ENCODE peak calls at places on chromosomes 6 and 20, in nine cellular contexts. C is HCT116, D is K562, N is body of pancreas, B is uterus, H is IMR-90, I is transverse colon, Y is prostate gland, L is esophagus squamous epithelium. O is an unnamed sample.

GRCh38 chr20:52104546-52105044 is 87.0 kb downstream of the ZFP64 start:
- DNase-seq in H (peak), Y (no peak), I (no peak), N (no peak), C (no peak), L (no peak), D (no peak), B (no peak), O (peak)

GRCh38 chr6:46221221-46221793 is 50.5 kb upstream of the ENPP5 start:
- DNase-seq in C (peak), H (peak), L (no peak), D (peak), N (no peak), Y (no peak), I (no peak), B (no peak), O (peak)

GRCh38 chr6:149425224-149425623 is 25.2 kb downstream of the SUMO4 start:
- DNase-seq in C (no peak), B (no peak), N (no peak), H (no peak), L (no peak), Y (no peak), I (no peak), D (no peak), O (no peak)

GRCh38 chr20:38343107-38343797 is 3.0 kb upstream of the LBP start:
- DNase-seq in D (peak), H (peak), C (no peak), B (peak), I (peak), L (no peak), Y (peak), N (peak), O (no peak)

GRCh38 chr6:56714982-56715456 is 72.3 kb upstream of the DST start:
- DNase-seq in B (no peak), N (no peak), I (no peak), Y (no peak), H (peak), D (no peak), C (peak), L (no peak), O (peak)

GRCh38 chr6:130776287-130776925 is 50.8 kb upstream of the SMLR1 start:
- DNase-seq in H (no peak), C (no peak), N (no peak), Y (no peak), I (no peak), B (no peak), L (no peak), D (no peak), O (no peak)

GRCh38 chr20:62342910-62343309 is 24.2 kb downstream of the LAMA5 start:
- DNase-seq in D (no peak), I (no peak), B (no peak), H (peak), C (no peak), L (no peak), N (no peak), Y (no peak), O (no peak)

GRCh38 chr6:131067521-131067920 is 4.5 kb upstream of the EPB41L2 start:
- DNase-seq in H (no peak), N (no peak), I (no peak), Y (no peak), L (no peak), D (no peak), B (no peak), C (no peak), O (no peak)

GRCh38 chr20:50348118-50348517 is 157.5 kb downstream of the CEBPB start:
- DNase-seq in C (no peak), B (peak), N (peak), D (no peak), H (no peak), Y (peak), L (no peak), I (no peak), O (no peak)

GRCh38 chr6:42877695-42878094 is 1.7 kb upstream of the RPL7L1 start:
- DNase-seq in H (no peak), D (no peak), I (no peak), L (no peak), B (no peak), Y (no peak), N (no peak), C (no peak), O (no peak)

GRCh38 chr6:13648850-13649249 is 33.7 kb downstream of the NOL7 start:
- DNase-seq in C (no peak), B (no peak), H (no peak), N (no peak), L (no peak), D (no peak), Y (no peak), I (no peak), O (no peak)

GRCh38 chr6:21164768-21165326 is 428.7 kb upstream of the SOX4 start:
- DNase-seq in Y (no peak), B (no peak), H (peak), D (no peak), L (no peak), N (no peak), C (peak), I (no peak), O (no peak)

GRCh38 chr20:48406462-48407235 is 421.1 kb downstream of the PREX1 start:
- DNase-seq in B (no peak), I (no peak), Y (no peak), L (no peak), N (peak), C (no peak), D (no peak), H (no peak), O (no peak)

GRCh38 chr6:14001329-14002012 is 76.7 kb downstream of the RNF182 start:
- DNase-seq in D (no peak), N (no peak), C (peak), I (no peak), Y (no peak), H (peak), L (no peak), B (peak), O (peak)

GRCh38 chr6:148617522-148617921 is 129.3 kb upstream of the UST start:
- DNase-seq in D (no peak), L (no peak), I (no peak), B (no peak), N (no peak), C (no peak), H (peak), Y (no peak), O (no peak)

GRCh38 chr6:1024587-1024986 is 287.3 kb upstream of the FOXQ1 start:
- DNase-seq in D (no peak), L (no peak), N (no peak), Y (peak), B (no peak), H (peak), C (no peak), I (peak), O (peak)

GRCh38 chr20:53934421-53935352 is 135.7 kb downstream of the BCAS1 start:
- DNase-seq in L (no peak), C (no peak), I (no peak), D (peak), B (peak), H (peak), Y (no peak), N (no peak), O (no peak)

GRCh38 chr6:76416821-76417605 is 344.6 kb upstream of the IMPG1 start:
- DNase-seq in H (no peak), Y (peak), D (no peak), C (no peak), I (peak), L (no peak), B (no peak), N (no peak), O (no peak)

GRCh38 chr6:151633517-151634335 is 139.9 kb downstream of the CCDC170 start:
- DNase-seq in I (no peak), L (no peak), Y (no peak), C (no peak), N (peak), D (no peak), H (no peak), B (no peak), O (no peak)

GRCh38 chr6:52233975-52234823 is 10.1 kb downstream of the IL17F start:
- DNase-seq in I (peak), B (no peak), Y (peak), L (no peak), N (peak), H (peak), D (peak), C (peak), O (peak)

GRCh38 chr6:39926668-39927067 is 7.6 kb downstream of the MOCS1 start:
- DNase-seq in I (no peak), Y (no peak), H (no peak), N (no peak), C (no peak), L (no peak), D (no peak), B (no peak), O (no peak)

GRCh38 chr20:49883246-49883802 is 32.0 kb downstream of the SPATA2 start:
- DNase-seq in I (no peak), D (no peak), L (no peak), N (no peak), B (no peak), H (no peak), Y (no peak), C (no peak), O (no peak)

GRCh38 chr20:40776702-40777457 is 87.8 kb upstream of the MAFB start:
- DNase-seq in N (no peak), H (no peak), C (no peak), I (no peak), D (no peak), L (no peak), B (no peak), Y (no peak), O (no peak)

GRCh38 chr6:1895721-1896120 is 286.0 kb downstream of the FOXC1 start:
- DNase-seq in I (no peak), L (no peak), C (no peak), Y (no peak), H (peak), D (no peak), B (no peak), N (no peak), O (no peak)

GRCh38 chr6:33746036-33746600 is 587 bp downstream of the IP6K3 start:
- DNase-seq in B (peak), Y (no peak), N (no peak), C (no peak), I (peak), L (no peak), H (peak), D (no peak), O (peak)

GRCh38 chr20:45788351-45788750 is 3.3 kb downstream of the WFDC3 start:
- DNase-seq in L (no peak), D (no peak), B (no peak), H (no peak), C (no peak), I (no peak), N (no peak), Y (no peak), O (no peak)

GRCh38 chr20:45792513-45793118 is 862 bp downstream of the DNTTIP1 start:
- DNase-seq in N (no peak), D (no peak), H (no peak), Y (no peak), C (no peak), B (no peak), L (no peak), I (no peak), O (no peak)

GRCh38 chr20:45796336-45797070 is 4.7 kb downstream of the DNTTIP1 start:
- DNase-seq in N (no peak), Y (no peak), H (no peak), C (no peak), D (no peak), B (no peak), L (no peak), I (no peak), O (no peak)

DNA sequence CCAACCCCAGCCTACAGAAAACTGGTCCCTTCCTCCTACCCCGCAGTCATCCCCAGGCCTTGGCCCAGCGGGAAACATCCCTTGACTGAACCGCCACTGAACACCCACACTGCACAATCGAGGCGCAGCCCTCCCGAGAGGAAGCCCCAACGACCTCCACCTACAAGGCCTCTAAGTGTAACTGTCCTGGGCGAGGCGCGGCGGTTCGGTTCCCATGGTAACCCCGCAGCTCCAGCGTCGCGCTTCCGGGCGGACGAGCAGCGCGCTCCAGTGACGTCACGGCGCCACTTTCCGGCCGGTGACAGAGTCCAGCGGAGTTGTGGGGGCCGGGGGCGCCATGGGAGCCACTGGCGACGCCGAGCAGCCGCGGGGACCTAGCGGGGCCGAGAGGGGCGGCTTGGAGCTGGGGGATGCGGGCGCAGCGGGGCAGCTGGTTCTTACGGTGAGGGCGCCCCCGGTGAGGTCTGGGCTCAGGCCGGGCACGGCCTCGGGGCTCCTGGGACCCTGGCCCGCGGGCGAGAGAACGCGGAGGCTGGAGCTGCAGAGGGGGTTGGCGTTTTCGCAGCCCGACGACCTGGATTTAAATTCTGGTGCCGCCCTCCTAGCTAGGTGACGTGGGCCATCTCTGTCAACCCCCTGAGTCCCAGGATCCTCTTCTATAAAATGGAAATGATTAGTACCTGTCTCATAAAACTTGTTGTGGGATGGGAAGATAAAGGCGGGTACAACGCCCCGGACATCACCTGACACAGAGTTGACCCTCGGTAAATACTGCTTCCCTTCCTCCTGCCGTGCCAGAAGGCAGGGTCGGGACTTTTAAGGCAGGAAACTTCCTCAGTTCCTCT is at the start of the genes DNTTIP1 and WFDC3:
- DNase-seq in N (peak), I (peak), H (peak), B (peak), C (peak), L (peak), Y (peak), D (peak), O (peak)
- TF ChIP-seq POLR2A in N (peak), I (peak), H (peak), B (peak), C (peak), L (no peak), Y (peak), D (peak), O (peak)

GRCh38 chr20:286508-286907 is 4.0 kb downstream of the C20orf96 start:
- DNase-seq in D (no peak), I (no peak), C (no peak), N (no peak), B (no peak), Y (no peak), L (no peak), H (no peak), O (no peak)

GRCh38 chr20:288956-289692 is 1.4 kb downstream of the C20orf96 start:
- DNase-seq in N (peak), H (no peak), B (no peak), L (no peak), Y (no peak), D (no peak), C (no peak), I (peak), O (no peak)

GRCh38 chr20:294602-295001 is 2.8 kb upstream of the ZCCHC3 start:
- DNase-seq in C (no peak), H (no peak), I (no peak), Y (no peak), D (no peak), N (no peak), B (no peak), L (no peak), O (no peak)

GRCh38 chr20:289693-290080 is 863 bp downstream of the C20orf96 start:
- DNase-seq in H (no peak), N (no peak), L (no peak), D (no peak), I (no peak), B (no peak), Y (no peak), C (no peak), O (peak)

GRCh38 chr20:290081-290831 is at the start of gene C20orf96:
- DNase-seq in L (peak), C (peak), N (peak), Y (peak), I (peak), H (peak), D (peak), B (peak), O (peak)
- TF ChIP-seq POLR2A in L (no peak), C (peak), N (peak), Y (peak), I (no peak), H (no peak), D (peak), B (no peak), O (no peak)

GRCh38 chr6:137171824-137172733 is 1.4 kb downstream of the IL22RA2 start:
- DNase-seq in H (no peak), Y (peak), L (no peak), I (no peak), N (peak), D (no peak), B (no peak), C (no peak), O (no peak)
- TF ChIP-seq POLR2A in H (no peak), Y (no peak), L (no peak), I (no peak), N (no peak), D (no peak), B (no peak), C (no peak), O (no peak)

GRCh38 chr6:12147557-12148316 is 135.6 kb downstream of the HIVEP1 start:
- DNase-seq in D (no peak), L (no peak), Y (no peak), B (no peak), I (no peak), H (peak), C (no peak), N (no peak), O (no peak)
- TF ChIP-seq POLR2A in D (no peak), L (no peak), Y (no peak), B (no peak), I (no peak), H (no peak), C (no peak), N (no peak), O (no peak)

GRCh38 chr20:33654680-33655161 is 7.4 kb upstream of the C20orf144 start:
- DNase-seq in N (peak), B (no peak), I (no peak), D (peak), C (no peak), H (no peak), L (no peak), Y (no peak), O (no peak)
- TF ChIP-seq POLR2A in N (no peak), B (no peak), I (no peak), D (peak), C (no peak), H (no peak), L (no peak), Y (no peak), O (no peak)

DNA sequence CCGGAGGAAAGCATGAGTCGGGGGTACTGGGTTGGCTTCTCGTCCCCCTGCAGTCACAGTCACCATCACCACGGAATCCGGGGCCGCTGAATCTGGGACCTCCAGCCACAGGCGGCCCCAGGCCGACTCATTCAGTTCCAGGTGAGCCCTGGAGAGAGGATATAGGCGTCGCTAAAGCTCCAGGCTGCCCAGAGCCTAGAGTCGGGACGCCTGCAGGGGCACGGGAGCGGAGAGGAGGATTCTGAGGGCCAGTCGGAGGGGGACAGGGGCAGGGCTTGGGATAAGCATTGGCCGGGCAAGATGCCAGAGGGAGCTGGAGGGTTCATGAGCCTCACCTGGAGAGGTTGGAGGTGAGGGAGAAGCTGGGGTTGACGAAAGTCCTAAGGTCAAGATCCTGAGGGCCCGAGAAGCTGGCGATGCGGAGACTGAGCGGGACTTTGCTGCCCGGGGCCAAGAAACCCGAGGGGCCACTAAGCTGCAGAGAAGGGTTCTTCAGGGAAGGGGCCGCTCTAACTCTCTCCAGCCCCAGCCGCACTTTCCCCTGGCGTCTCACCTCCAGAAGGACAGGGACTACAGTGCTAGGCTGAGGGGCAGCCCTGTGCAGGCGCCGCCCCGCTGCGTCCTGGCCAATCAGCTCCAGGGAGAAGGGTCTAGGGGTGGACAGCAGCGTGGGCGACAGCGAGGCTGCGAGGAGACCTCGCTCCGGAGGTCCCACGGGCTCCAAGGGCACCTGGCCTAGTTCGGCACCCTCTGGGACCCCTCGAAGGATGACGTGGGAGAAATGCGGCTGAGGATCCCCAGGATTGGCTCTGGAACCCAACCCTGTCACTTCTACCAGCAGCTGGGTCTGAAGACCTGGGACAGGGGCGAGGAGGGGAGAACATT is 3.7 kb downstream of the SAPCD1 start:
- DNase-seq in H (no peak), C (no peak), B (no peak), L (no peak), N (no peak), I (no peak), D (peak), Y (no peak), O (no peak)
- TF ChIP-seq POLR2A in H (no peak), C (no peak), B (no peak), L (no peak), N (no peak), I (no peak), D (no peak), Y (no peak), O (no peak)

GRCh38 chr20:63739129-63740069 is at the start of gene SLC2A4RG:
- DNase-seq in B (peak), Y (peak), H (peak), L (no peak), D (peak), N (peak), C (no peak), I (peak), O (peak)
- TF ChIP-seq POLR2A in B (no peak), Y (peak), H (no peak), L (no peak), D (peak), N (no peak), C (no peak), I (peak), O (no peak)

GRCh38 chr6:98836025-98836961 is 1.9 kb downstream of the POU3F2 start:
- DNase-seq in N (no peak), B (no peak), Y (no peak), L (no peak), D (peak), C (no peak), I (no peak), H (no peak), O (no peak)

GRCh38 chr6:98835149-98836024 is 1.0 kb downstream of the POU3F2 start:
- DNase-seq in D (no peak), Y (no peak), H (no peak), N (no peak), L (no peak), I (no peak), B (no peak), C (no peak), O (no peak)

GRCh38 chr6:98832282-98833100 is 1.9 kb upstream of the POU3F2 start:
- DNase-seq in Y (no peak), N (no peak), I (no peak), H (peak), D (no peak), B (no peak), L (no peak), C (no peak), O (peak)

GRCh38 chr6:98833101-98834059 is 994 bp upstream of the POU3F2 start:
- DNase-seq in N (peak), B (no peak), D (no peak), L (no peak), H (peak), C (no peak), I (no peak), Y (no peak), O (no peak)

GRCh38 chr6:98834060-98835031 is at the start of gene POU3F2:
- DNase-seq in B (peak), L (no peak), I (peak), N (peak), D (peak), C (no peak), H (peak), Y (peak), O (peak)
- TF ChIP-seq POLR2A in B (no peak), L (no peak), I (no peak), N (no peak), D (no peak), C (no peak), H (no peak), Y (no peak), O (no peak)

GRCh38 chr6:27864906-27865883 is 47.0 kb downstream of the OR2B2 start:
- DNase-seq in H (peak), L (peak), C (no peak), N (peak), D (peak), B (peak), Y (peak), I (peak), O (peak)
- TF ChIP-seq POLR2A in H (peak), L (no peak), C (no peak), N (peak), D (peak), B (peak), Y (peak), I (peak), O (peak)